ENCODE peak calls at places on chromosomes 3 and 15, in five cellular contexts. W is HepG2, E is GM12878, U is K562, L is HEK293T. D is an unnamed sample.

GRCh38 chr3:127817331-127817821 is 4.9 kb downstream of the MGLL start:
- DNase-seq in L (no peak), E (no peak), W (no peak), U (no peak), D (no peak)

GRCh38 chr3:13705051-13705450 is 156.1 kb downstream of the FBLN2 start:
- DNase-seq in L (no peak), W (no peak), E (no peak), U (no peak), D (no peak)

GRCh38 chr15:89740137-89740536 is 10.9 kb downstream of the MESP1 start:
- DNase-seq in U (peak; percentile 81), L (peak; percentile 87), E (peak; percentile 43), W (peak; percentile 72), D (peak; percentile 84)

GRCh38 chr3:122506450-122506849 is 8.3 kb downstream of the KPNA1 start:
- DNase-seq in L (no peak), W (no peak), U (no peak), E (no peak), D (no peak)

GRCh38 chr15:68389936-68390790 is 41.8 kb downstream of the ITGA11 start:
- DNase-seq in U (no peak), L (no peak), W (no peak), E (peak; percentile 37), D (no peak)

GRCh38 chr3:127707777-127708438 is 35.2 kb downstream of the ABTB1 start:
- DNase-seq in L (no peak), W (no peak), E (no peak), U (no peak), D (no peak)

GRCh38 chr3:331881-332280 is 135.3 kb downstream of the CHL1 start:
- DNase-seq in L (no peak), E (no peak), W (no peak), U (no peak), D (no peak)

GRCh38 chr3:153070153-153070868 is 91.7 kb upstream of the RAP2B start:
- DNase-seq in L (no peak), U (peak; percentile 60), E (no peak), W (no peak), D (no peak)

GRCh38 chr15:65869954-65870871 is 922 bp downstream of the RAB11A start:
- DNase-seq in U (peak; percentile 74), L (peak; percentile 26), E (no peak), W (peak; percentile 50), D (peak; percentile 59)

GRCh38 chr15:75785771-75786563 is 57.3 kb upstream of the UBE2Q2 start:
- DNase-seq in E (no peak), U (peak; percentile 59), W (peak; percentile 31), L (no peak), D (peak; percentile 86)

GRCh38 chr3:137071104-137071503 is 113.3 kb downstream of the IL20RB start:
- DNase-seq in E (no peak), L (no peak), U (no peak), W (no peak), D (peak; percentile 14)

GRCh38 chr15:51172190-51172589 is 77.5 kb upstream of the TNFAIP8L3 start:
- DNase-seq in W (no peak), E (no peak), U (no peak), L (no peak), D (no peak)

GRCh38 chr3:13595485-13595884 is 46.6 kb downstream of the FBLN2 start:
- DNase-seq in U (no peak), W (peak; percentile 69), L (no peak), E (no peak), D (no peak)

GRCh38 chr3:189936210-189936609 is 184.5 kb downstream of the P3H2 start:
- DNase-seq in E (no peak), L (no peak), U (no peak), W (no peak), D (no peak)

GRCh38 chr3:140423146-140423545 is 254.7 kb upstream of the TRIM42 start:
- DNase-seq in E (no peak), U (no peak), W (no peak), L (no peak), D (no peak)

GRCh38 chr15:29698030-29698701 is 124.1 kb downstream of the TJP1 start:
- DNase-seq in W (peak; percentile 61), U (no peak), L (no peak), E (no peak), D (no peak)

GRCh38 chr3:127074900-127075360 is 92.0 kb downstream of the PLXNA1 start:
- DNase-seq in W (no peak), E (peak; percentile 62), U (no peak), L (peak; percentile 50), D (peak; percentile 61)

GRCh38 chr3:53357457-53357856 is 10.1 kb upstream of the DCP1A start:
- DNase-seq in L (no peak), E (no peak), U (no peak), W (no peak), D (no peak)

GRCh38 chr3:35965908-35966307 is 326.6 kb downstream of the ARPP21 start:
- DNase-seq in E (no peak), L (peak; percentile 10), U (no peak), W (no peak), D (peak; percentile 46)

DNA sequence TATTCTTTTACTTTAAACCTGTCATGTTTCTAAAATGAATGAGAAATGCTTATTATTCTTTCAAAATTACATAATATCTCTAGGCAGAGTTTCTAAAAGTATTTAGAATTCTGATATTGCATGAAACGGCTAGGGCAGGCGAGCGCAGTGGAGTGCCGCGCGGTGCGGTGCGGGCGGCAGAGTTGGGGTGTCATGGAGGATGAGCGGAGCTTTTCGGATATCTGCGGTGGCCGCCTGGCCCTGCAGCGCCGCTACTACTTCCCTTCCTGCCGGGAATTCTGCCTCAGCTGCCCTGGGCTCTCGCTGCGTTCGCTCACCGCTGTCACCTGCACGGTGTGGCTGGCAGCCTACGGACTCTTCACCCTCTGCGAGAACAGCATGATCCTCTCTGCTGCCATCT is 12.6 kb downstream of the BNIP2 start:
- DNase-seq in L (no peak), E (no peak), U (no peak), W (no peak), D (no peak)
- TF ChIP-seq FOXM1 in L (no peak), E (no peak), U (no peak), W (no peak), D (no peak)

GRCh38 chr3:74651239-74651638 is 36.8 kb upstream of the CNTN3 start:
- DNase-seq in U (no peak), E (no peak), L (no peak), W (no peak), D (no peak)
- TF ChIP-seq FOXM1 in U (no peak), E (no peak), L (no peak), W (no peak), D (no peak)

GRCh38 chr3:188557230-188557629 is 403.3 kb downstream of the LPP start:
- DNase-seq in U (no peak), L (no peak), W (no peak), E (no peak), D (no peak)
- TF ChIP-seq FOXM1 in U (no peak), L (no peak), W (no peak), E (no peak), D (no peak)

GRCh38 chr3:156250550-156250949 is 130.2 kb downstream of the KCNAB1 start:
- DNase-seq in W (no peak), U (no peak), E (no peak), L (no peak), D (no peak)
- TF ChIP-seq FOXM1 in W (no peak), U (no peak), E (no peak), L (no peak), D (no peak)